ENCODE peak calls at places on chromosome 19, in six cellular contexts. One of them, this sample, is unnamed.

GRCh38 chr19:49347835-49348234 is 12.6 kb downstream of the CD37 start:
- DNase-seq in fibroblast of mammary gland: peak; percentile 86
- DNase-seq in NCI-H1105 treated with DMSO at 0.1 percent for 48 hours: no peak
- DNase-seq in GM06990: no peak
- DNase-seq in PC-9: peak; percentile 58
- DNase-seq in cardiac fibroblast: peak; percentile 66
- DNase-seq in this sample: peak; percentile 40

GRCh38 chr19:33203529-33203928 is 9.4 kb downstream of the LRP3 start:
- DNase-seq in fibroblast of mammary gland: no peak
- DNase-seq in NCI-H1105 treated with DMSO at 0.1 percent for 48 hours: no peak
- DNase-seq in GM06990: no peak
- DNase-seq in PC-9: no peak
- DNase-seq in cardiac fibroblast: no peak
- DNase-seq in this sample: no peak

GRCh38 chr19:4639531-4640246 is 373 bp downstream of the TNFAIP8L1 start:
- DNase-seq in fibroblast of mammary gland: no peak
- DNase-seq in NCI-H1105 treated with DMSO at 0.1 percent for 48 hours: no peak
- DNase-seq in GM06990: peak; percentile 41
- DNase-seq in PC-9: no peak
- DNase-seq in cardiac fibroblast: peak; percentile 31
- DNase-seq in this sample: no peak

GRCh38 chr19:850221-850978 is 1.7 kb upstream of the ELANE start:
- DNase-seq in fibroblast of mammary gland: peak; percentile 94
- DNase-seq in NCI-H1105 treated with DMSO at 0.1 percent for 48 hours: no peak
- DNase-seq in GM06990: no peak
- DNase-seq in PC-9: peak; percentile 53
- DNase-seq in cardiac fibroblast: peak; percentile 99
- DNase-seq in this sample: peak; percentile 22

GRCh38 chr19:1608414-1609391 is 3.4 kb upstream of the UQCR11 start:
- DNase-seq in fibroblast of mammary gland: peak; percentile 46
- DNase-seq in NCI-H1105 treated with DMSO at 0.1 percent for 48 hours: no peak
- DNase-seq in GM06990: no peak
- DNase-seq in PC-9: peak; percentile 71
- DNase-seq in cardiac fibroblast: no peak
- DNase-seq in this sample: peak; percentile 5

GRCh38 chr19:16247353-16248182 is 49.9 kb downstream of the AP1M1 start:
- DNase-seq in fibroblast of mammary gland: peak; percentile 68
- DNase-seq in NCI-H1105 treated with DMSO at 0.1 percent for 48 hours: peak; percentile 50
- DNase-seq in GM06990: peak; percentile 75
- DNase-seq in PC-9: peak; percentile 48
- DNase-seq in cardiac fibroblast: peak; percentile 82
- DNase-seq in this sample: no peak

GRCh38 chr19:5170329-5170745 is 170.3 kb downstream of the PTPRS start:
- DNase-seq in fibroblast of mammary gland: no peak
- DNase-seq in NCI-H1105 treated with DMSO at 0.1 percent for 48 hours: no peak
- DNase-seq in GM06990: peak; percentile 26
- DNase-seq in PC-9: no peak
- DNase-seq in cardiac fibroblast: no peak
- DNase-seq in this sample: no peak

GRCh38 chr19:47682939-47683338 is 30.3 kb upstream of the EHD2 start:
- DNase-seq in fibroblast of mammary gland: no peak
- DNase-seq in NCI-H1105 treated with DMSO at 0.1 percent for 48 hours: no peak
- DNase-seq in GM06990: no peak
- DNase-seq in PC-9: no peak
- DNase-seq in cardiac fibroblast: peak; percentile 72
- DNase-seq in this sample: no peak

GRCh38 chr19:41116261-41116660 is 2.0 kb downstream of the CYP2F1 start:
- DNase-seq in fibroblast of mammary gland: no peak
- DNase-seq in NCI-H1105 treated with DMSO at 0.1 percent for 48 hours: no peak
- DNase-seq in GM06990: no peak
- DNase-seq in PC-9: no peak
- DNase-seq in cardiac fibroblast: no peak
- DNase-seq in this sample: no peak

GRCh38 chr19:48629599-48630288 is 7.4 kb downstream of the DBP start:
- DNase-seq in fibroblast of mammary gland: no peak
- DNase-seq in NCI-H1105 treated with DMSO at 0.1 percent for 48 hours: peak; percentile 86
- DNase-seq in GM06990: no peak
- DNase-seq in PC-9: no peak
- DNase-seq in cardiac fibroblast: peak; percentile 82
- DNase-seq in this sample: no peak

GRCh38 chr19:1245884-1246816 is 2.2 kb upstream of the MIDN start:
- DNase-seq in fibroblast of mammary gland: no peak
- DNase-seq in NCI-H1105 treated with DMSO at 0.1 percent for 48 hours: peak; percentile 11
- DNase-seq in GM06990: no peak
- DNase-seq in PC-9: no peak
- DNase-seq in cardiac fibroblast: no peak
- DNase-seq in this sample: no peak

GRCh38 chr19:42052241-42052863 is 17.7 kb downstream of the GRIK5 start:
- DNase-seq in fibroblast of mammary gland: no peak
- DNase-seq in NCI-H1105 treated with DMSO at 0.1 percent for 48 hours: no peak
- DNase-seq in GM06990: no peak
- DNase-seq in PC-9: no peak
- DNase-seq in cardiac fibroblast: no peak
- DNase-seq in this sample: no peak

GRCh38 chr19:14400913-14401312 is 18.2 kb downstream of the DDX39A start:
- DNase-seq in fibroblast of mammary gland: peak; percentile 45
- DNase-seq in NCI-H1105 treated with DMSO at 0.1 percent for 48 hours: no peak
- DNase-seq in GM06990: no peak
- DNase-seq in PC-9: no peak
- DNase-seq in cardiac fibroblast: no peak
- DNase-seq in this sample: no peak

GRCh38 chr19:15101479-15102082 is 5.6 kb upstream of the SYDE1 start:
- DNase-seq in fibroblast of mammary gland: peak; percentile 62
- DNase-seq in NCI-H1105 treated with DMSO at 0.1 percent for 48 hours: peak; percentile 3
- DNase-seq in GM06990: no peak
- DNase-seq in PC-9: no peak
- DNase-seq in cardiac fibroblast: peak; percentile 67
- DNase-seq in this sample: no peak

GRCh38 chr19:48196933-48197665 is 26.6 kb downstream of the ZSWIM9 start:
- DNase-seq in fibroblast of mammary gland: peak; percentile 20
- DNase-seq in NCI-H1105 treated with DMSO at 0.1 percent for 48 hours: no peak
- DNase-seq in GM06990: no peak
- DNase-seq in PC-9: no peak
- DNase-seq in cardiac fibroblast: peak; percentile 79
- DNase-seq in this sample: peak; percentile 21

GRCh38 chr19:11025445-11025844 is 63.8 kb upstream of the LDLR start:
- DNase-seq in fibroblast of mammary gland: peak; percentile 52
- DNase-seq in NCI-H1105 treated with DMSO at 0.1 percent for 48 hours: no peak
- DNase-seq in GM06990: no peak
- DNase-seq in PC-9: no peak
- DNase-seq in cardiac fibroblast: no peak
- DNase-seq in this sample: no peak

GRCh38 chr19:18469245-18470107 is 31.5 kb upstream of the ISYNA1 start:
- DNase-seq in fibroblast of mammary gland: peak; percentile 75
- DNase-seq in NCI-H1105 treated with DMSO at 0.1 percent for 48 hours: peak; percentile 26
- DNase-seq in GM06990: peak; percentile 58
- DNase-seq in PC-9: no peak
- DNase-seq in cardiac fibroblast: peak; percentile 81
- DNase-seq in this sample: no peak

GRCh38 chr19:46471116-46471733 is at the start of gene PNMA8A:
- DNase-seq in fibroblast of mammary gland: peak; percentile 71
- DNase-seq in NCI-H1105 treated with DMSO at 0.1 percent for 48 hours: peak; percentile 95
- DNase-seq in GM06990: no peak
- DNase-seq in PC-9: no peak
- DNase-seq in cardiac fibroblast: peak; percentile 94
- DNase-seq in this sample: peak; percentile 86

GRCh38 chr19:34350161-34350561 is 14.8 kb upstream of the GPI start:
- DNase-seq in fibroblast of mammary gland: peak; percentile 36
- DNase-seq in NCI-H1105 treated with DMSO at 0.1 percent for 48 hours: no peak
- DNase-seq in GM06990: no peak
- DNase-seq in PC-9: no peak
- DNase-seq in cardiac fibroblast: no peak
- DNase-seq in this sample: no peak

This sample was measured in NCI-H2227 treated with DMSO at 0.1 percent for 48 hours.